ENCODE peak calls at places on chromosomes 4 and X, in eight cellular contexts. L, N, C, T, J, O, I and W are unnamed samples.

GRCh38 chr4:5460106-5460801 is 248.1 kb downstream of the EVC2 start:
- DNase-seq in L (peak; percentile 27), N (peak; percentile 36), C (peak; percentile 15), T (no peak), J (no peak), O (no peak), I (peak; percentile 1), W (peak; percentile 30)

GRCh38 chrX:68826113-68826980 is 2.5 kb upstream of the EFNB1 start:
- DNase-seq in L (no peak), N (no peak), C (no peak), T (no peak), J (no peak), O (no peak), I (no peak), W (no peak)

GRCh38 chr4:54475546-54475945 is 182.2 kb upstream of the KIT start:
- DNase-seq in L (no peak), N (no peak), C (no peak), T (no peak), J (no peak), O (no peak), I (no peak), W (no peak)

GRCh38 chr4:686371-687040 is 2.4 kb downstream of the SLC49A3 start:
- DNase-seq in L (no peak), N (no peak), C (no peak), T (no peak), J (no peak), O (no peak), I (no peak), W (no peak)

GRCh38 chr4:144353240-144353639 is 212.7 kb upstream of the GYPA start:
- DNase-seq in L (no peak), N (peak; percentile 43), C (no peak), T (no peak), J (no peak), O (no peak), I (no peak), W (no peak)

GRCh38 chrX:68163446-68163845 is 269.8 kb downstream of the OPHN1 start:
- DNase-seq in L (no peak), N (no peak), C (no peak), T (no peak), J (no peak), O (peak; percentile 20), I (no peak), W (no peak)

GRCh38 chr4:168832746-168833575 is 177.1 kb downstream of the CBR4 start:
- DNase-seq in L (peak; percentile 43), N (peak; percentile 90), C (peak; percentile 59), T (peak; percentile 66), J (no peak), O (no peak), I (no peak), W (peak; percentile 23)

GRCh38 chrX:19372170-19373033 is 28.7 kb downstream of the PDHA1 start:
- DNase-seq in L (peak; percentile 48), N (peak; percentile 78), C (peak; percentile 65), T (peak; percentile 67), J (peak; percentile 29), O (peak; percentile 66), I (peak; percentile 36), W (peak; percentile 46)

GRCh38 chr4:40262079-40262528 is 65.3 kb downstream of the RHOH start:
- DNase-seq in L (no peak), N (no peak), C (no peak), T (no peak), J (no peak), O (no peak), I (no peak), W (no peak)

GRCh38 chr4:76733380-76733779 is 164.6 kb downstream of the SOWAHB start:
- DNase-seq in L (no peak), N (no peak), C (peak; percentile 39), T (no peak), J (no peak), O (no peak), I (no peak), W (no peak)

GRCh38 chr4:126956192-126956897 is 676.4 kb upstream of the INTU start:
- DNase-seq in L (no peak), N (no peak), C (no peak), T (no peak), J (no peak), O (no peak), I (no peak), W (no peak)

GRCh38 chr4:121164291-121164690 is at the start of gene TNIP3:
- DNase-seq in L (no peak), N (no peak), C (peak; percentile 62), T (no peak), J (no peak), O (no peak), I (no peak), W (peak; percentile 1)

GRCh38 chr4:155433636-155434360 is 57.0 kb upstream of the MAP9 start:
- DNase-seq in L (no peak), N (no peak), C (peak; percentile 68), T (no peak), J (no peak), O (no peak), I (no peak), W (peak; percentile 34)

GRCh38 chr4:161252520-161253141 is 911.2 kb downstream of the FSTL5 start:
- DNase-seq in L (no peak), N (no peak), C (peak; percentile 15), T (no peak), J (no peak), O (peak; percentile 7), I (no peak), W (peak; percentile 21)

GRCh38 chr4:139184129-139184528 is 7.1 kb upstream of the ELF2 start:
- DNase-seq in L (no peak), N (no peak), C (no peak), T (no peak), J (no peak), O (peak; percentile 45), I (no peak), W (peak; percentile 39)

GRCh38 chrX:10240918-10241317 is 84.1 kb downstream of the CLCN4 start:
- DNase-seq in L (no peak), N (no peak), C (no peak), T (no peak), J (no peak), O (no peak), I (no peak), W (no peak)

GRCh38 chr4:40238700-40239548 is 42.1 kb downstream of the RHOH start:
- DNase-seq in L (no peak), N (no peak), C (no peak), T (peak; percentile 44), J (peak; percentile 37), O (peak; percentile 95), I (no peak), W (no peak)

GRCh38 chr4:173040200-173040599 is 128.4 kb upstream of the GALNT7 start:
- DNase-seq in L (no peak), N (no peak), C (no peak), T (no peak), J (no peak), O (no peak), I (no peak), W (peak; percentile 1)